ENCODE peak calls at places on chromosomes 2 and 18, in nine cellular contexts. One of them, this sample, is unnamed.

GRCh38 chr18:13271512-13271911 is 53.0 kb downstream of the LDLRAD4 start:
- DNase-seq in CD8-positive, alpha-beta T cell: no peak
- DNase-seq in body of pancreas: no peak
- DNase-seq in OCI-LY7: no peak
- DNase-seq in GM23338: no peak
- DNase-seq in cardiac muscle cell: no peak
- DNase-seq in hepatocyte: no peak
- DNase-seq in A673: no peak
- DNase-seq in coronary artery: no peak
- DNase-seq in this sample: no peak

GRCh38 chr18:26215247-26215970 is 10.8 kb upstream of the TAF4B start:
- DNase-seq in CD8-positive, alpha-beta T cell: peak; percentile 37
- DNase-seq in body of pancreas: no peak
- DNase-seq in OCI-LY7: peak; percentile 83
- DNase-seq in GM23338: no peak
- DNase-seq in cardiac muscle cell: no peak
- DNase-seq in hepatocyte: no peak
- DNase-seq in A673: no peak
- DNase-seq in coronary artery: no peak
- DNase-seq in this sample: no peak

GRCh38 chr2:136008205-136008865 is 22.9 kb upstream of the DARS1 start:
- DNase-seq in CD8-positive, alpha-beta T cell: peak; percentile 61
- DNase-seq in body of pancreas: peak; percentile 12
- DNase-seq in OCI-LY7: no peak
- DNase-seq in GM23338: no peak
- DNase-seq in cardiac muscle cell: no peak
- DNase-seq in hepatocyte: no peak
- DNase-seq in A673: no peak
- DNase-seq in coronary artery: no peak
- DNase-seq in this sample: peak; percentile 93

GRCh38 chr2:59389240-59389639 is 1148.1 kb upstream of the FANCL start:
- DNase-seq in CD8-positive, alpha-beta T cell: no peak
- DNase-seq in body of pancreas: peak; percentile 24
- DNase-seq in OCI-LY7: no peak
- DNase-seq in GM23338: no peak
- DNase-seq in cardiac muscle cell: no peak
- DNase-seq in hepatocyte: peak; percentile 70
- DNase-seq in A673: peak; percentile 50
- DNase-seq in coronary artery: no peak
- DNase-seq in this sample: no peak

GRCh38 chr2:237075749-237076599 is 9.7 kb upstream of the COPS8 start:
- DNase-seq in CD8-positive, alpha-beta T cell: no peak
- DNase-seq in body of pancreas: no peak
- DNase-seq in OCI-LY7: no peak
- DNase-seq in GM23338: no peak
- DNase-seq in cardiac muscle cell: no peak
- DNase-seq in hepatocyte: peak; percentile 47
- DNase-seq in A673: no peak
- DNase-seq in coronary artery: no peak
- DNase-seq in this sample: no peak

GRCh38 chr2:191459158-191459557 is 214.0 kb downstream of the MYO1B start:
- DNase-seq in CD8-positive, alpha-beta T cell: no peak
- DNase-seq in body of pancreas: no peak
- DNase-seq in OCI-LY7: no peak
- DNase-seq in GM23338: no peak
- DNase-seq in cardiac muscle cell: no peak
- DNase-seq in hepatocyte: no peak
- DNase-seq in A673: no peak
- DNase-seq in coronary artery: no peak
- DNase-seq in this sample: no peak

GRCh38 chr2:46098606-46099005 is 198.6 kb upstream of the EPAS1 start:
- DNase-seq in CD8-positive, alpha-beta T cell: no peak
- DNase-seq in body of pancreas: no peak
- DNase-seq in OCI-LY7: no peak
- DNase-seq in GM23338: no peak
- DNase-seq in cardiac muscle cell: peak; percentile 73
- DNase-seq in hepatocyte: no peak
- DNase-seq in A673: no peak
- DNase-seq in coronary artery: no peak
- DNase-seq in this sample: no peak

GRCh38 chr2:65482971-65483370 is 50.6 kb upstream of the SPRED2 start:
- DNase-seq in CD8-positive, alpha-beta T cell: no peak
- DNase-seq in body of pancreas: no peak
- DNase-seq in OCI-LY7: no peak
- DNase-seq in GM23338: no peak
- DNase-seq in cardiac muscle cell: no peak
- DNase-seq in hepatocyte: no peak
- DNase-seq in A673: no peak
- DNase-seq in coronary artery: no peak
- DNase-seq in this sample: no peak

GRCh38 chr2:26178746-26179436 is 6.0 kb downstream of the GAREM2 start:
- DNase-seq in CD8-positive, alpha-beta T cell: no peak
- DNase-seq in body of pancreas: no peak
- DNase-seq in OCI-LY7: no peak
- DNase-seq in GM23338: peak; percentile 66
- DNase-seq in cardiac muscle cell: peak; percentile 26
- DNase-seq in hepatocyte: peak; percentile 71
- DNase-seq in A673: no peak
- DNase-seq in coronary artery: no peak
- DNase-seq in this sample: peak; percentile 84
- H3K27ac ChIP-seq in CD8-positive, alpha-beta T cell: no peak overlapping the region
- H3K27ac ChIP-seq in body of pancreas: no peak overlapping the region
- H3K27ac ChIP-seq in OCI-LY7: no peak overlapping the region
- H3K27ac ChIP-seq in GM23338: peak overlapping the region; percentile 35
- H3K27ac ChIP-seq in cardiac muscle cell: no peak overlapping the region
- H3K27ac ChIP-seq in hepatocyte: no peak overlapping the region
- H3K27ac ChIP-seq in A673: no peak overlapping the region
- H3K27ac ChIP-seq in coronary artery: no peak overlapping the region
- H3K27ac ChIP-seq in this sample: peak overlapping the region; percentile 65

GRCh38 chr2:68357608-68358337 is 7.3 kb upstream of the PLEK start:
- DNase-seq in CD8-positive, alpha-beta T cell: no peak
- DNase-seq in body of pancreas: peak; percentile 63
- DNase-seq in OCI-LY7: peak; percentile 78
- DNase-seq in GM23338: peak; percentile 85
- DNase-seq in cardiac muscle cell: peak; percentile 85
- DNase-seq in hepatocyte: peak; percentile 21
- DNase-seq in A673: peak; percentile 41
- DNase-seq in coronary artery: no peak
- DNase-seq in this sample: no peak
- TF ChIP-seq CTCF in CD8-positive, alpha-beta T cell: no peak
- TF ChIP-seq CTCF in body of pancreas: no peak
- TF ChIP-seq CTCF in OCI-LY7: peak; percentile 79
- TF ChIP-seq CTCF in GM23338: peak; percentile 60
- TF ChIP-seq CTCF in cardiac muscle cell: peak; percentile 84
- TF ChIP-seq CTCF in hepatocyte: peak; percentile 26
- TF ChIP-seq CTCF in A673: peak; percentile 52
- TF ChIP-seq CTCF in coronary artery: no peak
- TF ChIP-seq CTCF in this sample: peak; percentile 47

GRCh38 chr2:168486440-168486839 is 30.4 kb downstream of the CERS6 start:
- DNase-seq in CD8-positive, alpha-beta T cell: no peak
- DNase-seq in body of pancreas: no peak
- DNase-seq in OCI-LY7: no peak
- DNase-seq in GM23338: no peak
- DNase-seq in cardiac muscle cell: no peak
- DNase-seq in hepatocyte: no peak
- DNase-seq in A673: no peak
- DNase-seq in coronary artery: no peak
- DNase-seq in this sample: no peak

GRCh38 chr2:168494190-168494711 is 38.2 kb downstream of the CERS6 start:
- DNase-seq in CD8-positive, alpha-beta T cell: no peak
- DNase-seq in body of pancreas: no peak
- DNase-seq in OCI-LY7: no peak
- DNase-seq in GM23338: peak; percentile 80
- DNase-seq in cardiac muscle cell: peak; percentile 38
- DNase-seq in hepatocyte: peak; percentile 40
- DNase-seq in A673: peak; percentile 38
- DNase-seq in coronary artery: no peak
- DNase-seq in this sample: no peak

GRCh38 chr2:168490916-168491605 is 35.0 kb downstream of the CERS6 start:
- DNase-seq in CD8-positive, alpha-beta T cell: no peak
- DNase-seq in body of pancreas: no peak
- DNase-seq in OCI-LY7: no peak
- DNase-seq in GM23338: no peak
- DNase-seq in cardiac muscle cell: no peak
- DNase-seq in hepatocyte: no peak
- DNase-seq in A673: no peak
- DNase-seq in coronary artery: no peak
- DNase-seq in this sample: no peak

GRCh38 chr2:168495524-168495923 is 39.5 kb downstream of the CERS6 start:
- DNase-seq in CD8-positive, alpha-beta T cell: no peak
- DNase-seq in body of pancreas: no peak
- DNase-seq in OCI-LY7: no peak
- DNase-seq in GM23338: no peak
- DNase-seq in cardiac muscle cell: no peak
- DNase-seq in hepatocyte: no peak
- DNase-seq in A673: no peak
- DNase-seq in coronary artery: no peak
- DNase-seq in this sample: no peak

GRCh38 chr2:168490015-168490874 is 34.2 kb downstream of the CERS6 start:
- DNase-seq in CD8-positive, alpha-beta T cell: peak; percentile 26
- DNase-seq in body of pancreas: no peak
- DNase-seq in OCI-LY7: peak; percentile 32
- DNase-seq in GM23338: peak; percentile 45
- DNase-seq in cardiac muscle cell: peak; percentile 35
- DNase-seq in hepatocyte: peak; percentile 44
- DNase-seq in A673: no peak
- DNase-seq in coronary artery: no peak
- DNase-seq in this sample: no peak
- H3K4me3 ChIP-seq in CD8-positive, alpha-beta T cell: peak overlapping the region; percentile 45
- H3K4me3 ChIP-seq in body of pancreas: no peak overlapping the region
- H3K4me3 ChIP-seq in OCI-LY7: no peak overlapping the region
- H3K4me3 ChIP-seq in GM23338: no peak overlapping the region
- H3K4me3 ChIP-seq in cardiac muscle cell: no peak overlapping the region
- H3K4me3 ChIP-seq in hepatocyte: no peak overlapping the region
- H3K4me3 ChIP-seq in A673: no peak overlapping the region
- H3K4me3 ChIP-seq in coronary artery: peak overlapping the region; percentile 3
- H3K4me3 ChIP-seq in this sample: no peak overlapping the region

GRCh38 chr18:63098014-63098981 is 221.3 kb downstream of the BCL2 start:
- DNase-seq in CD8-positive, alpha-beta T cell: peak; percentile 46
- DNase-seq in body of pancreas: no peak
- DNase-seq in OCI-LY7: peak; percentile 5
- DNase-seq in GM23338: no peak
- DNase-seq in cardiac muscle cell: no peak
- DNase-seq in hepatocyte: no peak
- DNase-seq in A673: no peak
- DNase-seq in coronary artery: no peak
- DNase-seq in this sample: no peak

GRCh38 chr18:63101811-63102210 is 217.8 kb downstream of the BCL2 start:
- DNase-seq in CD8-positive, alpha-beta T cell: no peak
- DNase-seq in body of pancreas: no peak
- DNase-seq in OCI-LY7: no peak
- DNase-seq in GM23338: no peak
- DNase-seq in cardiac muscle cell: no peak
- DNase-seq in hepatocyte: no peak
- DNase-seq in A673: no peak
- DNase-seq in coronary artery: no peak
- DNase-seq in this sample: no peak

GRCh38 chr18:63100626-63100900 is 219.0 kb downstream of the BCL2 start:
- DNase-seq in CD8-positive, alpha-beta T cell: no peak
- DNase-seq in body of pancreas: no peak
- DNase-seq in OCI-LY7: no peak
- DNase-seq in GM23338: no peak
- DNase-seq in cardiac muscle cell: no peak
- DNase-seq in hepatocyte: no peak
- DNase-seq in A673: no peak
- DNase-seq in coronary artery: no peak
- DNase-seq in this sample: no peak

GRCh38 chr18:63099026-63099840 is 220.3 kb downstream of the BCL2 start:
- DNase-seq in CD8-positive, alpha-beta T cell: no peak
- DNase-seq in body of pancreas: no peak
- DNase-seq in OCI-LY7: no peak
- DNase-seq in GM23338: no peak
- DNase-seq in cardiac muscle cell: no peak
- DNase-seq in hepatocyte: no peak
- DNase-seq in A673: no peak
- DNase-seq in coronary artery: no peak
- DNase-seq in this sample: no peak

GRCh38 chr18:63099848-63100625 is 219.5 kb downstream of the BCL2 start:
- DNase-seq in CD8-positive, alpha-beta T cell: no peak
- DNase-seq in body of pancreas: peak; percentile 66
- DNase-seq in OCI-LY7: no peak
- DNase-seq in GM23338: no peak
- DNase-seq in cardiac muscle cell: no peak
- DNase-seq in hepatocyte: peak; percentile 70
- DNase-seq in A673: no peak
- DNase-seq in coronary artery: no peak
- DNase-seq in this sample: peak; percentile 74
- H3K27ac ChIP-seq in CD8-positive, alpha-beta T cell: no peak overlapping the region
- H3K27ac ChIP-seq in body of pancreas: peak overlapping the region; percentile 54
- H3K27ac ChIP-seq in OCI-LY7: no peak overlapping the region
- H3K27ac ChIP-seq in GM23338: no peak overlapping the region
- H3K27ac ChIP-seq in cardiac muscle cell: no peak overlapping the region
- H3K27ac ChIP-seq in hepatocyte: peak overlapping the region; percentile 97
- H3K27ac ChIP-seq in A673: no peak overlapping the region
- H3K27ac ChIP-seq in coronary artery: no peak overlapping the region
- H3K27ac ChIP-seq in this sample: no peak overlapping the region

DNA sequence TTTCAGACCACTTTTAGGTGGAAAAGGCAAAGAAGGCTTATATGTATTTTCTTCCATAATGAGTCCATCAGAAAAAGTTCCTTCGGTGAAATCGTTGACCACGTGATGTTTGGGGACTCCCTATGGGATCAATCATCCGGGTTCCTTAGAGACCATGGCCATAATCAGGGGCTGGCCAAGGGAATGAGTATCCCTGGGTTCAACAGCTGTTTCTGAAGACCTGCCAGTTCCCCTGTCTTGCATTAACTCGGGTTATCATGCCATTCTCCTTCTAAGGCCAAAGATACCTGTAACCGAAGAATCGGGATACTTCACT is 18.7 kb upstream of the TMEM177 start:
- DNase-seq in CD8-positive, alpha-beta T cell: no peak
- DNase-seq in body of pancreas: no peak
- DNase-seq in OCI-LY7: no peak
- DNase-seq in GM23338: no peak
- DNase-seq in cardiac muscle cell: no peak
- DNase-seq in hepatocyte: no peak
- DNase-seq in A673: no peak
- DNase-seq in coronary artery: no peak
- DNase-seq in this sample: no peak
- TF ChIP-seq CTCF in CD8-positive, alpha-beta T cell: peak; percentile 38
- TF ChIP-seq CTCF in body of pancreas: no peak
- TF ChIP-seq CTCF in OCI-LY7: peak; percentile 11
- TF ChIP-seq CTCF in GM23338: peak; percentile 26
- TF ChIP-seq CTCF in cardiac muscle cell: no peak
- TF ChIP-seq CTCF in hepatocyte: no peak
- TF ChIP-seq CTCF in A673: no peak
- TF ChIP-seq CTCF in coronary artery: no peak
- TF ChIP-seq CTCF in this sample: no peak